ENCODE peak calls at places on chromosomes 5 and 9, in ten cellular contexts. One of them, this sample, is unnamed.

GRCh38 chr9:138017200-138017599 is 139.6 kb downstream of the CACNA1B start:
- DNase-seq in BE2C: no peak
- DNase-seq in OCI-M1: no peak
- DNase-seq in left cardiac atrium: no peak
- DNase-seq in AG08396: no peak
- DNase-seq in fibroblast of pulmonary artery: no peak
- DNase-seq in activated T-helper 9 cell treated with anti-CD3 and anti-CD28 coated beads, Interleukin-2, amount 50 U/mL, for 16 hours: no peak
- DNase-seq in stimulated activated CD4-positive, alpha-beta T cell treated with anti-CD3 and anti-CD28 coated beads, Interleukin-4, amount 100 ng/mL, for 24 hours: no peak
- DNase-seq in fibroblast of the conjunctiva: no peak
- DNase-seq in NCI-H1417 treated with DMSO at 0.1 percent for 48 hours: no peak
- DNase-seq in this sample: no peak

GRCh38 chr5:79932510-79933504 is 58.3 kb downstream of the MTX3 start:
- DNase-seq in fibroblast of the conjunctiva: no peak
- DNase-seq in activated T-helper 9 cell treated with anti-CD3 and anti-CD28 coated beads, Interleukin-2, amount 50 U/mL, for 16 hours: no peak
- DNase-seq in BE2C: no peak
- DNase-seq in NCI-H1417 treated with DMSO at 0.1 percent for 48 hours: no peak
- DNase-seq in left cardiac atrium: peak; percentile 26
- DNase-seq in fibroblast of pulmonary artery: no peak
- DNase-seq in stimulated activated CD4-positive, alpha-beta T cell treated with anti-CD3 and anti-CD28 coated beads, Interleukin-4, amount 100 ng/mL, for 24 hours: no peak
- DNase-seq in AG08396: peak; percentile 18
- DNase-seq in OCI-M1: no peak
- DNase-seq in this sample: no peak

GRCh38 chr9:97703437-97704326 is 6.5 kb upstream of the XPA start:
- DNase-seq in stimulated activated CD4-positive, alpha-beta T cell treated with anti-CD3 and anti-CD28 coated beads, Interleukin-4, amount 100 ng/mL, for 24 hours: peak; percentile 36
- DNase-seq in OCI-M1: peak; percentile 4
- DNase-seq in activated T-helper 9 cell treated with anti-CD3 and anti-CD28 coated beads, Interleukin-2, amount 50 U/mL, for 16 hours: peak; percentile 14
- DNase-seq in NCI-H1417 treated with DMSO at 0.1 percent for 48 hours: peak; percentile 35
- DNase-seq in fibroblast of the conjunctiva: peak; percentile 43
- DNase-seq in BE2C: peak; percentile 42
- DNase-seq in fibroblast of pulmonary artery: peak; percentile 83
- DNase-seq in left cardiac atrium: no peak
- DNase-seq in AG08396: peak; percentile 61
- DNase-seq in this sample: peak; percentile 82

GRCh38 chr5:131679911-131680310 is 44.9 kb upstream of the RAPGEF6 start:
- DNase-seq in OCI-M1: peak; percentile 79
- DNase-seq in NCI-H1417 treated with DMSO at 0.1 percent for 48 hours: no peak
- DNase-seq in fibroblast of pulmonary artery: peak; percentile 55
- DNase-seq in stimulated activated CD4-positive, alpha-beta T cell treated with anti-CD3 and anti-CD28 coated beads, Interleukin-4, amount 100 ng/mL, for 24 hours: no peak
- DNase-seq in AG08396: peak; percentile 16
- DNase-seq in left cardiac atrium: no peak
- DNase-seq in fibroblast of the conjunctiva: peak; percentile 69
- DNase-seq in BE2C: no peak
- DNase-seq in activated T-helper 9 cell treated with anti-CD3 and anti-CD28 coated beads, Interleukin-2, amount 50 U/mL, for 16 hours: no peak
- DNase-seq in this sample: no peak

GRCh38 chr5:118723021-118723338 is 265.4 kb downstream of the DTWD2 start:
- DNase-seq in AG08396: no peak
- DNase-seq in activated T-helper 9 cell treated with anti-CD3 and anti-CD28 coated beads, Interleukin-2, amount 50 U/mL, for 16 hours: no peak
- DNase-seq in fibroblast of pulmonary artery: no peak
- DNase-seq in NCI-H1417 treated with DMSO at 0.1 percent for 48 hours: no peak
- DNase-seq in left cardiac atrium: no peak
- DNase-seq in BE2C: no peak
- DNase-seq in OCI-M1: no peak
- DNase-seq in fibroblast of the conjunctiva: no peak
- DNase-seq in stimulated activated CD4-positive, alpha-beta T cell treated with anti-CD3 and anti-CD28 coated beads, Interleukin-4, amount 100 ng/mL, for 24 hours: no peak
- DNase-seq in this sample: no peak

GRCh38 chr9:32571969-32572899 is 725 bp downstream of the NDUFB6 start:
- DNase-seq in left cardiac atrium: peak; percentile 56
- DNase-seq in stimulated activated CD4-positive, alpha-beta T cell treated with anti-CD3 and anti-CD28 coated beads, Interleukin-4, amount 100 ng/mL, for 24 hours: peak; percentile 80
- DNase-seq in NCI-H1417 treated with DMSO at 0.1 percent for 48 hours: no peak
- DNase-seq in fibroblast of pulmonary artery: peak; percentile 84
- DNase-seq in BE2C: peak; percentile 77
- DNase-seq in fibroblast of the conjunctiva: peak; percentile 61
- DNase-seq in activated T-helper 9 cell treated with anti-CD3 and anti-CD28 coated beads, Interleukin-2, amount 50 U/mL, for 16 hours: peak; percentile 57
- DNase-seq in AG08396: peak; percentile 79
- DNase-seq in OCI-M1: peak; percentile 90
- DNase-seq in this sample: peak; percentile 79

GRCh38 chr9:5778799-5779198 is 54.1 kb downstream of the ERMP1 start:
- DNase-seq in activated T-helper 9 cell treated with anti-CD3 and anti-CD28 coated beads, Interleukin-2, amount 50 U/mL, for 16 hours: no peak
- DNase-seq in OCI-M1: no peak
- DNase-seq in NCI-H1417 treated with DMSO at 0.1 percent for 48 hours: no peak
- DNase-seq in fibroblast of pulmonary artery: no peak
- DNase-seq in AG08396: no peak
- DNase-seq in left cardiac atrium: no peak
- DNase-seq in stimulated activated CD4-positive, alpha-beta T cell treated with anti-CD3 and anti-CD28 coated beads, Interleukin-4, amount 100 ng/mL, for 24 hours: no peak
- DNase-seq in BE2C: no peak
- DNase-seq in fibroblast of the conjunctiva: no peak
- DNase-seq in this sample: no peak

GRCh38 chr5:151699071-151699901 is 12.6 kb upstream of the SPARC start:
- DNase-seq in left cardiac atrium: peak; percentile 82
- DNase-seq in NCI-H1417 treated with DMSO at 0.1 percent for 48 hours: no peak
- DNase-seq in BE2C: no peak
- DNase-seq in stimulated activated CD4-positive, alpha-beta T cell treated with anti-CD3 and anti-CD28 coated beads, Interleukin-4, amount 100 ng/mL, for 24 hours: no peak
- DNase-seq in OCI-M1: no peak
- DNase-seq in fibroblast of the conjunctiva: peak; percentile 92
- DNase-seq in activated T-helper 9 cell treated with anti-CD3 and anti-CD28 coated beads, Interleukin-2, amount 50 U/mL, for 16 hours: no peak
- DNase-seq in AG08396: peak; percentile 90
- DNase-seq in fibroblast of pulmonary artery: peak; percentile 97
- DNase-seq in this sample: no peak

GRCh38 chr5:114412509-114413171 is 50.8 kb downstream of the KCNN2 start:
- DNase-seq in fibroblast of pulmonary artery: peak; percentile 7
- DNase-seq in AG08396: peak; percentile 33
- DNase-seq in left cardiac atrium: no peak
- DNase-seq in fibroblast of the conjunctiva: no peak
- DNase-seq in stimulated activated CD4-positive, alpha-beta T cell treated with anti-CD3 and anti-CD28 coated beads, Interleukin-4, amount 100 ng/mL, for 24 hours: no peak
- DNase-seq in BE2C: no peak
- DNase-seq in OCI-M1: no peak
- DNase-seq in NCI-H1417 treated with DMSO at 0.1 percent for 48 hours: no peak
- DNase-seq in activated T-helper 9 cell treated with anti-CD3 and anti-CD28 coated beads, Interleukin-2, amount 50 U/mL, for 16 hours: no peak
- DNase-seq in this sample: no peak

GRCh38 chr5:119322312-119322947 is 33.4 kb upstream of the TNFAIP8 start:
- DNase-seq in BE2C: no peak
- DNase-seq in activated T-helper 9 cell treated with anti-CD3 and anti-CD28 coated beads, Interleukin-2, amount 50 U/mL, for 16 hours: no peak
- DNase-seq in fibroblast of the conjunctiva: no peak
- DNase-seq in fibroblast of pulmonary artery: no peak
- DNase-seq in left cardiac atrium: no peak
- DNase-seq in OCI-M1: no peak
- DNase-seq in NCI-H1417 treated with DMSO at 0.1 percent for 48 hours: no peak
- DNase-seq in AG08396: no peak
- DNase-seq in stimulated activated CD4-positive, alpha-beta T cell treated with anti-CD3 and anti-CD28 coated beads, Interleukin-4, amount 100 ng/mL, for 24 hours: no peak
- DNase-seq in this sample: no peak

GRCh38 chr5:161086456-161086855 is 234.4 kb upstream of the ATP10B start:
- DNase-seq in AG08396: peak; percentile 4
- DNase-seq in OCI-M1: no peak
- DNase-seq in fibroblast of pulmonary artery: no peak
- DNase-seq in left cardiac atrium: no peak
- DNase-seq in fibroblast of the conjunctiva: no peak
- DNase-seq in NCI-H1417 treated with DMSO at 0.1 percent for 48 hours: no peak
- DNase-seq in activated T-helper 9 cell treated with anti-CD3 and anti-CD28 coated beads, Interleukin-2, amount 50 U/mL, for 16 hours: no peak
- DNase-seq in stimulated activated CD4-positive, alpha-beta T cell treated with anti-CD3 and anti-CD28 coated beads, Interleukin-4, amount 100 ng/mL, for 24 hours: no peak
- DNase-seq in BE2C: no peak
- DNase-seq in this sample: no peak

GRCh38 chr9:81772144-81772543 is 82.8 kb upstream of the TLE1 start:
- DNase-seq in NCI-H1417 treated with DMSO at 0.1 percent for 48 hours: no peak
- DNase-seq in activated T-helper 9 cell treated with anti-CD3 and anti-CD28 coated beads, Interleukin-2, amount 50 U/mL, for 16 hours: no peak
- DNase-seq in left cardiac atrium: no peak
- DNase-seq in fibroblast of the conjunctiva: no peak
- DNase-seq in OCI-M1: no peak
- DNase-seq in BE2C: no peak
- DNase-seq in AG08396: peak; percentile 24
- DNase-seq in fibroblast of pulmonary artery: no peak
- DNase-seq in stimulated activated CD4-positive, alpha-beta T cell treated with anti-CD3 and anti-CD28 coated beads, Interleukin-4, amount 100 ng/mL, for 24 hours: no peak
- DNase-seq in this sample: no peak

GRCh38 chr9:95044731-95045508 is 272.6 kb downstream of the FANCC start:
- DNase-seq in AG08396: no peak
- DNase-seq in activated T-helper 9 cell treated with anti-CD3 and anti-CD28 coated beads, Interleukin-2, amount 50 U/mL, for 16 hours: no peak
- DNase-seq in fibroblast of the conjunctiva: no peak
- DNase-seq in stimulated activated CD4-positive, alpha-beta T cell treated with anti-CD3 and anti-CD28 coated beads, Interleukin-4, amount 100 ng/mL, for 24 hours: no peak
- DNase-seq in NCI-H1417 treated with DMSO at 0.1 percent for 48 hours: no peak
- DNase-seq in OCI-M1: no peak
- DNase-seq in left cardiac atrium: no peak
- DNase-seq in fibroblast of pulmonary artery: no peak
- DNase-seq in BE2C: peak; percentile 84
- DNase-seq in this sample: no peak

This sample was measured in Kasumi-1.